ENCODE peak calls at places on chromosomes 4 and X, in ten cellular contexts. U, P, W, B, F, N, I, V, J and A are unnamed samples.
A peak's percentile ranks its signal among the peaks of the same experiment; 100 is the strongest.

GRCh38 chrX:115889121-115889890 is 281.2 kb upstream of the AGTR2 start:
- DNase-seq in W (peak; percentile 44), J (no peak), F (no peak), U (no peak), N (no peak), P (no peak), B (no peak), V (no peak), I (no peak), A (peak; percentile 39)

GRCh38 chr4:158322119-158322518 is 111.8 kb downstream of the TMEM144 start:
- DNase-seq in F (no peak), J (no peak), B (no peak), N (no peak), U (no peak), V (no peak), P (no peak), W (no peak), I (no peak), A (no peak)

GRCh38 chrX:84133023-84133422 is 55.0 kb downstream of the RPS6KA6 start:
- DNase-seq in F (no peak), W (no peak), P (no peak), N (no peak), J (no peak), V (no peak), U (no peak), B (no peak), I (no peak), A (no peak)

GRCh38 chrX:108396188-108396885 is 41.9 kb downstream of the COL4A6 start:
- DNase-seq in V (no peak), P (peak; percentile 11), I (no peak), J (no peak), U (no peak), W (no peak), F (no peak), B (no peak), N (peak; percentile 39), A (no peak)

GRCh38 chr4:140013088-140013487 is 140.9 kb downstream of the MAML3 start:
- DNase-seq in P (no peak), I (no peak), B (no peak), V (no peak), F (no peak), U (no peak), N (no peak), W (no peak), J (no peak), A (no peak)

GRCh38 chrX:19535481-19535880 is 20.2 kb upstream of the MAP3K15 start:
- DNase-seq in V (no peak), P (peak; percentile 15), N (no peak), I (no peak), F (no peak), B (no peak), W (no peak), J (peak; percentile 0), U (peak; percentile 34), A (no peak)

GRCh38 chr4:6180841-6181631 is 19.3 kb downstream of the JAKMIP1 start:
- DNase-seq in V (peak; percentile 98), W (no peak), P (no peak), N (no peak), J (no peak), B (peak; percentile 66), U (no peak), F (no peak), I (no peak), A (no peak)

GRCh38 chr4:41644288-41644914 is 104.1 kb downstream of the PHOX2B start:
- DNase-seq in W (peak; percentile 65), P (no peak), B (peak; percentile 26), J (peak; percentile 11), I (peak; percentile 67), N (no peak), F (peak; percentile 83), V (peak; percentile 3), U (no peak), A (peak; percentile 76)

GRCh38 chr4:12411072-12411471 is 982.4 kb upstream of the HS3ST1 start:
- DNase-seq in U (no peak), I (no peak), B (no peak), W (no peak), V (no peak), F (no peak), N (peak; percentile 10), P (peak; percentile 29), J (no peak), A (no peak)

GRCh38 chrX:585115-585808 is 45.3 kb upstream of the SHOX start:
- DNase-seq in B (no peak), U (no peak), F (no peak), N (no peak), V (no peak), J (no peak), P (peak; percentile 1), I (no peak), W (no peak), A (no peak)

GRCh38 chrX:63561425-63561824 is 210.3 kb upstream of the SPIN4 start:
- DNase-seq in F (no peak), U (no peak), J (peak; percentile 2), P (no peak), V (peak; percentile 0), W (no peak), I (no peak), B (no peak), N (no peak), A (no peak)

GRCh38 chr4:151676301-151676700 is 84.5 kb downstream of the GATB start:
- DNase-seq in F (no peak), I (no peak), B (no peak), J (no peak), W (no peak), U (no peak), N (peak; percentile 50), V (no peak), P (no peak), A (peak; percentile 70)